ENCODE peak calls at places on chromosome 17, in four cellular contexts. One of them, this sample, is unnamed.

GRCh38 chr17:15027853-15028252 is 237.3 kb downstream of the PMP22 start:
- DNase-seq in GM12891: no peak
- DNase-seq in body of pancreas: no peak
- DNase-seq in HCT116: no peak
- DNase-seq in this sample: no peak

GRCh38 chr17:45172541-45173286 is 11.0 kb downstream of the HEXIM2 start:
- DNase-seq in HCT116: peak
- DNase-seq in GM12891: no peak
- DNase-seq in body of pancreas: peak
- DNase-seq in this sample: peak

GRCh38 chr17:62662855-62663254 is 35.4 kb downstream of the MRC2 start:
- DNase-seq in HCT116: no peak
- DNase-seq in GM12891: no peak
- DNase-seq in body of pancreas: no peak
- DNase-seq in this sample: no peak

GRCh38 chr17:45755050-45755449 is 29.1 kb upstream of the CRHR1 start:
- DNase-seq in body of pancreas: no peak
- DNase-seq in GM12891: no peak
- DNase-seq in HCT116: no peak
- DNase-seq in this sample: no peak

GRCh38 chr17:3802461-3803307 is 1.7 kb upstream of the ITGAE start:
- DNase-seq in GM12891: no peak
- DNase-seq in body of pancreas: no peak
- DNase-seq in HCT116: no peak
- DNase-seq in this sample: no peak

GRCh38 chr17:71071837-71072236 is 902.5 kb downstream of the KCNJ2 start:
- DNase-seq in body of pancreas: no peak
- DNase-seq in GM12891: no peak
- DNase-seq in HCT116: peak
- DNase-seq in this sample: no peak

GRCh38 chr17:4509402-4509801 is 10.7 kb downstream of the SPNS2 start:
- DNase-seq in body of pancreas: peak
- DNase-seq in HCT116: no peak
- DNase-seq in GM12891: peak
- DNase-seq in this sample: no peak

GRCh38 chr17:47618416-47618815 is 31.3 kb upstream of the KPNB1 start:
- DNase-seq in body of pancreas: no peak
- DNase-seq in HCT116: peak
- DNase-seq in GM12891: no peak
- DNase-seq in this sample: no peak

GRCh38 chr17:63477471-63478440 is 895 bp downstream of the ACE start:
- DNase-seq in GM12891: no peak
- DNase-seq in HCT116: no peak
- DNase-seq in body of pancreas: no peak
- DNase-seq in this sample: peak

GRCh38 chr17:74163836-74164235 is 39.6 kb upstream of the RPL38 start:
- DNase-seq in body of pancreas: no peak
- DNase-seq in GM12891: no peak
- DNase-seq in HCT116: no peak
- DNase-seq in this sample: no peak

GRCh38 chr17:35742496-35742895 is 10.5 kb downstream of the GAS2L2 start:
- DNase-seq in GM12891: no peak
- DNase-seq in HCT116: no peak
- DNase-seq in body of pancreas: no peak
- DNase-seq in this sample: no peak

GRCh38 chr17:53012364-53012763 is 810.4 kb upstream of the KIF2B start:
- DNase-seq in body of pancreas: no peak
- DNase-seq in HCT116: no peak
- DNase-seq in GM12891: no peak
- DNase-seq in this sample: no peak

GRCh38 chr17:14833201-14833773 is 431.8 kb downstream of the PMP22 start:
- DNase-seq in body of pancreas: no peak
- DNase-seq in GM12891: no peak
- DNase-seq in HCT116: no peak
- DNase-seq in this sample: no peak

GRCh38 chr17:52134641-52135040 is 23.9 kb downstream of the CA10 start:
- DNase-seq in HCT116: no peak
- DNase-seq in GM12891: no peak
- DNase-seq in body of pancreas: no peak
- DNase-seq in this sample: peak

GRCh38 chr17:40100669-40101366 is 429 bp upstream of the NR1D1 start:
- DNase-seq in body of pancreas: peak
- DNase-seq in GM12891: peak
- DNase-seq in HCT116: peak
- DNase-seq in this sample: peak
- TF ChIP-seq POLR2A in body of pancreas: no peak
- TF ChIP-seq POLR2A in GM12891: no peak
- TF ChIP-seq POLR2A in HCT116: no peak
- TF ChIP-seq POLR2A in this sample: no peak

GRCh38 chr17:41930009-41930832 is at the start of gene ODAD4:
- DNase-seq in GM12891: peak
- DNase-seq in body of pancreas: peak
- DNase-seq in HCT116: peak
- DNase-seq in this sample: peak
- TF ChIP-seq POLR2A in GM12891: peak
- TF ChIP-seq POLR2A in body of pancreas: peak
- TF ChIP-seq POLR2A in HCT116: peak
- TF ChIP-seq POLR2A in this sample: peak

GRCh38 chr17:732788-733720 is 658 bp downstream of the TLCD3A start:
- DNase-seq in GM12891: no peak
- DNase-seq in HCT116: no peak
- DNase-seq in body of pancreas: peak
- DNase-seq in this sample: peak

GRCh38 chr17:737561-738113 is 5.2 kb downstream of the TLCD3A start:
- DNase-seq in HCT116: no peak
- DNase-seq in body of pancreas: no peak
- DNase-seq in GM12891: no peak
- DNase-seq in this sample: no peak

GRCh38 chr17:733743-734142 is 1.3 kb downstream of the TLCD3A start:
- DNase-seq in GM12891: no peak
- DNase-seq in HCT116: no peak
- DNase-seq in body of pancreas: no peak
- DNase-seq in this sample: no peak

GRCh38 chr17:728911-729310 is 3.5 kb upstream of the TLCD3A start:
- DNase-seq in body of pancreas: no peak
- DNase-seq in HCT116: no peak
- DNase-seq in GM12891: no peak
- DNase-seq in this sample: no peak

DNA sequence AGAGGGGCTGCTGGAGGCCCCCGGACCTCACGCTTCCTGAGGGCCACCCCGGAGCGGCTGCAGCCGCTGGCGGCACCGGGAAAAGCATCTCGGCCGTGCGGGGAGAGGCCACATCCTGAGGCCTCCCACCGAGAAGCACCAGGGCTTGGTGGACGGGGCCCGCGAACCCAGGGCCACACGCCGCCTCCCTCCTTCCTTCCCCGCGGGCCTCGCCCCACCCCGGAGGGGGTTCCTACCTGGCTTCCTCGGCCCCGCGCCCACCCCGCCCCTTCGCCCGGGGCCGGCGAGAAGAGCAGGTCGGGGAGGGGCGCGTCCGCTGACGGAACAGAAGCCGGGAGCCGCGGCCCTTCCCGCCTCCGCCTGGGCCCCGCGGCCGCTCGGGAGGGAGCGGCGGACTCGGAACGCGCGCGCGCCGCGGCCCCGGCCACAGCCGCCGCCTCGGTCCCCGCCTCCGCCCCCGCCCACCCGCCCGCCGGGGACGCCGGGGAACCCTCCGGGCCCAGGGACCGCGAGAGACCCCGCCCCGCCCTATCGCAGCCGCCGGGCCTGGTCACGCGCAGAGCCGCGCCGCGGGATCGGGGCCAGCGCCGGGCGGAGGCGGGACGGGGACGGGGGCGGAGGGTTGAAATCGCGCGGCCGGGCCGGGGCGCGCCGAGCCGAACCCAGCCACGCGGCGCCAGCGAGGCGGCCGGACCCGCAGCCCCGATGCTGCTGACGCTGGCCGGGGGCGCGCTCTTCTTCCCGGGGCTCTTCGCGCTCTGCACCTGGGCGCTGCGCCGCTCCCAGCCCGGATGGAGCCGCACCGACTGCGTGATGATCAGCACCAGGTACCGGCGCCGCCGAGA is at the start of gene TLCD3A:
- DNase-seq in body of pancreas: peak
- DNase-seq in HCT116: no peak
- DNase-seq in GM12891: peak
- DNase-seq in this sample: peak
- TF ChIP-seq POLR2A in body of pancreas: peak
- TF ChIP-seq POLR2A in HCT116: no peak
- TF ChIP-seq POLR2A in GM12891: no peak
- TF ChIP-seq POLR2A in this sample: peak

DNA sequence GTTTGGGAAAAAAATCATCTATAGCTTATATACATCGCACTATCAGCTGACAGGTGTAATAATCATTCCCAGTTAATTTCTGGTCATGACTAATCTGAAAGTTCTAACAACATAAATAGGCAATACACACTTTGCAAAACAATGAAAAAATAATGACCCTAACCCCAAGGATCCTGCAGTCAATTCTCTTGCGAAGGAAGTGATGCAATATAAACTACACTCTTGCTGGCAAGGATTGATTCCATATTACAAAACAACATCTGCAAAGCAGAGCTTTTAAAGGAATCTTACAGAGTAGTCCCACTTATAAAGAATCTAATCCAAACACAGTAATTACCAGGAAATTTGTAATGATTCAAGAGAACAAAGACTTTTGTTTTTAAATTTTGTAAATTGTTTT is 73.4 kb downstream of the MYO1D start:
- DNase-seq in HCT116: no peak
- DNase-seq in GM12891: no peak
- DNase-seq in body of pancreas: no peak
- DNase-seq in this sample: no peak
- TF ChIP-seq POLR2A in HCT116: no peak
- TF ChIP-seq POLR2A in GM12891: no peak
- TF ChIP-seq POLR2A in body of pancreas: no peak
- TF ChIP-seq POLR2A in this sample: no peak

GRCh38 chr17:50150354-50151040 is at the start of gene PPP1R9B:
- DNase-seq in body of pancreas: no peak
- DNase-seq in GM12891: no peak
- DNase-seq in HCT116: no peak
- DNase-seq in this sample: no peak
- TF ChIP-seq POLR2A in body of pancreas: no peak
- TF ChIP-seq POLR2A in GM12891: no peak
- TF ChIP-seq POLR2A in HCT116: no peak
- TF ChIP-seq POLR2A in this sample: no peak

GRCh38 chr17:42271277-42271922 is 4.8 kb downstream of the STAT5B start:
- DNase-seq in HCT116: no peak
- DNase-seq in GM12891: no peak
- DNase-seq in body of pancreas: no peak
- DNase-seq in this sample: no peak

GRCh38 chr17:42272162-42272561 is 4.0 kb downstream of the STAT5B start:
- DNase-seq in HCT116: no peak
- DNase-seq in body of pancreas: no peak
- DNase-seq in GM12891: no peak
- DNase-seq in this sample: no peak

GRCh38 chr17:42270175-42270545 is 6.0 kb downstream of the STAT5B start:
- DNase-seq in body of pancreas: no peak
- DNase-seq in HCT116: no peak
- DNase-seq in GM12891: no peak
- DNase-seq in this sample: no peak

GRCh38 chr17:42272576-42272975 is 3.6 kb downstream of the STAT5B start:
- DNase-seq in HCT116: no peak
- DNase-seq in body of pancreas: no peak
- DNase-seq in GM12891: no peak
- DNase-seq in this sample: no peak

GRCh38 chr17:42270596-42270995 is 5.6 kb downstream of the STAT5B start:
- DNase-seq in body of pancreas: no peak
- DNase-seq in HCT116: no peak
- DNase-seq in GM12891: no peak
- DNase-seq in this sample: no peak
- TF ChIP-seq POLR2A in body of pancreas: no peak
- TF ChIP-seq POLR2A in HCT116: no peak
- TF ChIP-seq POLR2A in GM12891: no peak
- TF ChIP-seq POLR2A in this sample: no peak

DNA sequence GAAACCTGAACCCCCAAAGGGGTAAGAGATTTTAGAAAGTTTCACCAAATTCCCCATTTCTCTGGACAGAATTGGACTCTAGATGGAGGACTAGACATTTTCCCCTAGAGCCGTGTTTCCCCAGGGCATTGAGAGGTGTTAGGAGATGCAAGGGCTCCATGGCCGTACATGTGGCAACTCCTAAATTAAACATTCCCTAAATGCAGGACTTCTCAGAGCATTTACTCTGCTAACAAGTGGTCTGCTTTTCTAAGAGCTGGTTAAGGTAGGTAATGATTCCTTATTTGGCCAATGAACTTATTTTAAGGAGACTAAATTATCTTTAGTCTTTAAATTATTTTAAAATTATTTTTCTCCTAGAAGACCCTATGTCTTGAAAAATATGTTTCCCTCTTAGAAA is 200.9 kb downstream of the MSI2 start:
- DNase-seq in HCT116: no peak
- DNase-seq in GM12891: no peak
- DNase-seq in body of pancreas: no peak
- DNase-seq in this sample: no peak
- TF ChIP-seq POLR2A in HCT116: no peak
- TF ChIP-seq POLR2A in GM12891: no peak
- TF ChIP-seq POLR2A in body of pancreas: no peak
- TF ChIP-seq POLR2A in this sample: no peak

GRCh38 chr17:17751996-17752821 is 71.0 kb downstream of the RAI1 start:
- DNase-seq in body of pancreas: peak
- DNase-seq in HCT116: peak
- DNase-seq in GM12891: peak
- DNase-seq in this sample: peak
- TF ChIP-seq POLR2A in body of pancreas: peak
- TF ChIP-seq POLR2A in HCT116: no peak
- TF ChIP-seq POLR2A in GM12891: peak
- TF ChIP-seq POLR2A in this sample: peak

DNA sequence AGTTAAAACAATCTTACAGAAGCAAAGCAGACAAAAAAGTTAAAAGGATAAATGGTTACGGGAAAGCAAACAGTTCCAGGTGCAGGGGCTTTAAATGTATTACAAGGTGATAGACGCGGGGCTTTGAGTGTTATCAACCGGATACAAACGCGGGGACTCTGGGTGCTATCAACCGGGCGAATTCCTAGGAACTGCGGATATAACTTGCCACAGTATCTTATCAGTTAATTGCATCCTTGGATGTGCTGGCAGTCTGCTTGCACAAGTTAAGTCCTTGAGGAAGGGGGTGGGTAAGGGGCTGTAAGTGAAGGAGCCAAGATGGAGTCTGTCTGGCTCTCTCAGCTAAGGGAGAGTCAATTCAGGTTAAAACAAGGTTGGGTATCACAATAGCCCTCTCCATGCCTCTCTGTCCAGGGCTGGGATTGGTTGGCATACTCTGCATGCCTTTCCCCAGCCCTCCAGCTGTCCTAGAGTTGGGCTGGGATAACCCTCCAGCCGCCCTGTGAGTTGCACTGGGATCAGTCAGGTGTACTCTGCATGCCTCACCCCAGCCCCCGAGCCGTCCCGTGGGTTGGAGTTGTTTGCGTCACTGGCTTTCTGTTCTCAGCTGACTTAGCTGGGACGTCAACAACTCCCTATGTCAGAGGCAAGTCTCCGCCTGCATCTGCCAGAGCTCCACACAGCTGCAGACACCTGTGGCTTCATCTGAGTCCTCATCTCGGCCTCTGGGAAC is 40.9 kb downstream of the TMEM235 start:
- DNase-seq in body of pancreas: peak
- DNase-seq in HCT116: no peak
- DNase-seq in GM12891: no peak
- DNase-seq in this sample: peak
- TF ChIP-seq POLR2A in body of pancreas: peak
- TF ChIP-seq POLR2A in HCT116: no peak
- TF ChIP-seq POLR2A in GM12891: no peak
- TF ChIP-seq POLR2A in this sample: peak